ENCODE peak calls at places on chromosomes 6 and 20, in five cellular contexts. A is astrocyte of the cerebellum, Z is IMR-90, W is cardiac fibroblast, U is foreskin fibroblast. X is an unnamed sample.

GRCh38 chr6:81480139-81480538 is 272.3 kb downstream of the TENT5A start:
- DNase-seq in A (no peak), Z (peak; percentile 17), W (peak; percentile 7), U (peak; percentile 40), X (no peak)

GRCh38 chr6:3748208-3748701 is 3.3 kb downstream of the PXDC1 start:
- DNase-seq in A (no peak), Z (peak; percentile 86), W (peak; percentile 79), U (peak; percentile 89), X (no peak)

GRCh38 chr6:43714311-43715055 is 26.9 kb upstream of the MRPS18A start:
- DNase-seq in A (no peak), Z (peak; percentile 59), W (peak; percentile 72), U (no peak), X (no peak)

GRCh38 chr20:34088871-34089479 is 23.1 kb downstream of the EIF2S2 start:
- DNase-seq in A (no peak), Z (no peak), W (no peak), U (no peak), X (no peak)

GRCh38 chr6:23656257-23656731 is 469.7 kb upstream of the NRSN1 start:
- DNase-seq in A (no peak), Z (no peak), W (no peak), U (no peak), X (no peak)

GRCh38 chr20:48075591-48076174 is 290.4 kb upstream of the SULF2 start:
- DNase-seq in A (no peak), Z (no peak), W (no peak), U (no peak), X (no peak)

GRCh38 chr6:33297406-33297955 is 1.3 kb downstream of the RGL2 start:
- DNase-seq in A (no peak), Z (no peak), W (no peak), U (no peak), X (no peak)

GRCh38 chr6:151475653-151476523 is 17.9 kb upstream of the CCDC170 start:
- DNase-seq in A (no peak), Z (peak; percentile 59), W (peak; percentile 68), U (no peak), X (peak; percentile 37)

GRCh38 chr6:41375598-41376151 is 40.3 kb downstream of the NCR2 start:
- DNase-seq in A (no peak), Z (no peak), W (no peak), U (no peak), X (no peak)

GRCh38 chr20:38620501-38620900 is 18.9 kb downstream of the ARHGAP40 start:
- DNase-seq in A (no peak), Z (no peak), W (no peak), U (no peak), X (no peak)

X was measured in Jurkat, Clone E6-1.